ENCODE peak calls at places on chromosomes 7 and 10, in ten cellular contexts. One of them, this sample, is unnamed.

GRCh38 chr7:153414288-153414629 is 637.9 kb upstream of the DPP6 start:
- DNase-seq in NCI-H510A treated with DMSO at 0.1 percent for 48 hours: no peak
- DNase-seq in ecto neural progenitor cell: no peak
- DNase-seq in activated effector memory CD4-positive, alpha-beta T cell treated with anti-CD3 and anti-CD28 coated beads, Interleukin-2, amount 50 U/mL, for 16 hours: no peak
- DNase-seq in activated naive CD4-positive, alpha-beta T cell treated with anti-CD3 and anti-CD28 coated beads, Interleukin-2, amount 10 ng/mL, durations not matched to agents 7 days and 5 days: no peak
- DNase-seq in lower leg skin: no peak
- DNase-seq in C1 segment of cervical spinal cord: no peak
- DNase-seq in activated CD4-positive, alpha-beta T cell treated with anti-CD3 and anti-CD28 coated beads, Interleukin-2, amount 10 ng/mL, durations not matched to agents 7 days and 5 days: no peak
- DNase-seq in effector CD4-positive, alpha-beta T cell: no peak
- DNase-seq in activated T-helper 1 cell treated with Interleukin-2 at 50 U/mL for 16 hours: no peak
- DNase-seq in this sample: no peak

GRCh38 chr10:66717221-66717981 is 208.4 kb upstream of the LRRTM3 start:
- DNase-seq in NCI-H510A treated with DMSO at 0.1 percent for 48 hours: peak
- DNase-seq in ecto neural progenitor cell: no peak
- DNase-seq in activated effector memory CD4-positive, alpha-beta T cell treated with anti-CD3 and anti-CD28 coated beads, Interleukin-2, amount 50 U/mL, for 16 hours: no peak
- DNase-seq in activated naive CD4-positive, alpha-beta T cell treated with anti-CD3 and anti-CD28 coated beads, Interleukin-2, amount 10 ng/mL, durations not matched to agents 7 days and 5 days: no peak
- DNase-seq in lower leg skin: no peak
- DNase-seq in C1 segment of cervical spinal cord: no peak
- DNase-seq in activated CD4-positive, alpha-beta T cell treated with anti-CD3 and anti-CD28 coated beads, Interleukin-2, amount 10 ng/mL, durations not matched to agents 7 days and 5 days: no peak
- DNase-seq in effector CD4-positive, alpha-beta T cell: no peak
- DNase-seq in activated T-helper 1 cell treated with Interleukin-2 at 50 U/mL for 16 hours: no peak
- DNase-seq in this sample: no peak

GRCh38 chr7:57416601-57417358 is 33.2 kb upstream of the ZNF716 start:
- DNase-seq in NCI-H510A treated with DMSO at 0.1 percent for 48 hours: no peak
- DNase-seq in ecto neural progenitor cell: no peak
- DNase-seq in activated effector memory CD4-positive, alpha-beta T cell treated with anti-CD3 and anti-CD28 coated beads, Interleukin-2, amount 50 U/mL, for 16 hours: no peak
- DNase-seq in activated naive CD4-positive, alpha-beta T cell treated with anti-CD3 and anti-CD28 coated beads, Interleukin-2, amount 10 ng/mL, durations not matched to agents 7 days and 5 days: no peak
- DNase-seq in lower leg skin: no peak
- DNase-seq in C1 segment of cervical spinal cord: no peak
- DNase-seq in activated CD4-positive, alpha-beta T cell treated with anti-CD3 and anti-CD28 coated beads, Interleukin-2, amount 10 ng/mL, durations not matched to agents 7 days and 5 days: no peak
- DNase-seq in effector CD4-positive, alpha-beta T cell: no peak
- DNase-seq in activated T-helper 1 cell treated with Interleukin-2 at 50 U/mL for 16 hours: no peak
- DNase-seq in this sample: no peak

GRCh38 chr10:34739915-34740314 is 75.2 kb downstream of the PARD3 start:
- DNase-seq in NCI-H510A treated with DMSO at 0.1 percent for 48 hours: peak
- DNase-seq in ecto neural progenitor cell: peak
- DNase-seq in activated effector memory CD4-positive, alpha-beta T cell treated with anti-CD3 and anti-CD28 coated beads, Interleukin-2, amount 50 U/mL, for 16 hours: no peak
- DNase-seq in activated naive CD4-positive, alpha-beta T cell treated with anti-CD3 and anti-CD28 coated beads, Interleukin-2, amount 10 ng/mL, durations not matched to agents 7 days and 5 days: no peak
- DNase-seq in lower leg skin: no peak
- DNase-seq in C1 segment of cervical spinal cord: no peak
- DNase-seq in activated CD4-positive, alpha-beta T cell treated with anti-CD3 and anti-CD28 coated beads, Interleukin-2, amount 10 ng/mL, durations not matched to agents 7 days and 5 days: no peak
- DNase-seq in effector CD4-positive, alpha-beta T cell: no peak
- DNase-seq in activated T-helper 1 cell treated with Interleukin-2 at 50 U/mL for 16 hours: no peak
- DNase-seq in this sample: peak

GRCh38 chr7:32587431-32587948 is 92.2 kb downstream of the AVL9 start:
- DNase-seq in NCI-H510A treated with DMSO at 0.1 percent for 48 hours: no peak
- DNase-seq in ecto neural progenitor cell: no peak
- DNase-seq in activated effector memory CD4-positive, alpha-beta T cell treated with anti-CD3 and anti-CD28 coated beads, Interleukin-2, amount 50 U/mL, for 16 hours: no peak
- DNase-seq in activated naive CD4-positive, alpha-beta T cell treated with anti-CD3 and anti-CD28 coated beads, Interleukin-2, amount 10 ng/mL, durations not matched to agents 7 days and 5 days: no peak
- DNase-seq in lower leg skin: no peak
- DNase-seq in C1 segment of cervical spinal cord: no peak
- DNase-seq in activated CD4-positive, alpha-beta T cell treated with anti-CD3 and anti-CD28 coated beads, Interleukin-2, amount 10 ng/mL, durations not matched to agents 7 days and 5 days: no peak
- DNase-seq in effector CD4-positive, alpha-beta T cell: no peak
- DNase-seq in activated T-helper 1 cell treated with Interleukin-2 at 50 U/mL for 16 hours: no peak
- DNase-seq in this sample: no peak

GRCh38 chr7:2452074-2452507 is 24.1 kb downstream of the GRIFIN start:
- DNase-seq in NCI-H510A treated with DMSO at 0.1 percent for 48 hours: no peak
- DNase-seq in ecto neural progenitor cell: peak
- DNase-seq in activated effector memory CD4-positive, alpha-beta T cell treated with anti-CD3 and anti-CD28 coated beads, Interleukin-2, amount 50 U/mL, for 16 hours: no peak
- DNase-seq in activated naive CD4-positive, alpha-beta T cell treated with anti-CD3 and anti-CD28 coated beads, Interleukin-2, amount 10 ng/mL, durations not matched to agents 7 days and 5 days: no peak
- DNase-seq in lower leg skin: no peak
- DNase-seq in C1 segment of cervical spinal cord: no peak
- DNase-seq in activated CD4-positive, alpha-beta T cell treated with anti-CD3 and anti-CD28 coated beads, Interleukin-2, amount 10 ng/mL, durations not matched to agents 7 days and 5 days: no peak
- DNase-seq in effector CD4-positive, alpha-beta T cell: no peak
- DNase-seq in activated T-helper 1 cell treated with Interleukin-2 at 50 U/mL for 16 hours: no peak
- DNase-seq in this sample: no peak

GRCh38 chr10:13100349-13101294 is 659 bp downstream of the OPTN start:
- DNase-seq in NCI-H510A treated with DMSO at 0.1 percent for 48 hours: peak
- DNase-seq in ecto neural progenitor cell: no peak
- DNase-seq in activated effector memory CD4-positive, alpha-beta T cell treated with anti-CD3 and anti-CD28 coated beads, Interleukin-2, amount 50 U/mL, for 16 hours: peak
- DNase-seq in activated naive CD4-positive, alpha-beta T cell treated with anti-CD3 and anti-CD28 coated beads, Interleukin-2, amount 10 ng/mL, durations not matched to agents 7 days and 5 days: peak
- DNase-seq in lower leg skin: peak
- DNase-seq in C1 segment of cervical spinal cord: no peak
- DNase-seq in activated CD4-positive, alpha-beta T cell treated with anti-CD3 and anti-CD28 coated beads, Interleukin-2, amount 10 ng/mL, durations not matched to agents 7 days and 5 days: peak
- DNase-seq in effector CD4-positive, alpha-beta T cell: no peak
- DNase-seq in activated T-helper 1 cell treated with Interleukin-2 at 50 U/mL for 16 hours: no peak
- DNase-seq in this sample: no peak

GRCh38 chr10:1050145-1050544 is 1.2 kb upstream of the IDI1 start:
- DNase-seq in NCI-H510A treated with DMSO at 0.1 percent for 48 hours: no peak
- DNase-seq in ecto neural progenitor cell: no peak
- DNase-seq in activated effector memory CD4-positive, alpha-beta T cell treated with anti-CD3 and anti-CD28 coated beads, Interleukin-2, amount 50 U/mL, for 16 hours: peak
- DNase-seq in activated naive CD4-positive, alpha-beta T cell treated with anti-CD3 and anti-CD28 coated beads, Interleukin-2, amount 10 ng/mL, durations not matched to agents 7 days and 5 days: peak
- DNase-seq in lower leg skin: no peak
- DNase-seq in C1 segment of cervical spinal cord: no peak
- DNase-seq in activated CD4-positive, alpha-beta T cell treated with anti-CD3 and anti-CD28 coated beads, Interleukin-2, amount 10 ng/mL, durations not matched to agents 7 days and 5 days: peak
- DNase-seq in effector CD4-positive, alpha-beta T cell: peak
- DNase-seq in activated T-helper 1 cell treated with Interleukin-2 at 50 U/mL for 16 hours: no peak
- DNase-seq in this sample: no peak

GRCh38 chr10:32197423-32197822 is 141.2 kb upstream of the KIF5B start:
- DNase-seq in NCI-H510A treated with DMSO at 0.1 percent for 48 hours: no peak
- DNase-seq in ecto neural progenitor cell: no peak
- DNase-seq in activated effector memory CD4-positive, alpha-beta T cell treated with anti-CD3 and anti-CD28 coated beads, Interleukin-2, amount 50 U/mL, for 16 hours: no peak
- DNase-seq in activated naive CD4-positive, alpha-beta T cell treated with anti-CD3 and anti-CD28 coated beads, Interleukin-2, amount 10 ng/mL, durations not matched to agents 7 days and 5 days: no peak
- DNase-seq in lower leg skin: no peak
- DNase-seq in C1 segment of cervical spinal cord: no peak
- DNase-seq in activated CD4-positive, alpha-beta T cell treated with anti-CD3 and anti-CD28 coated beads, Interleukin-2, amount 10 ng/mL, durations not matched to agents 7 days and 5 days: no peak
- DNase-seq in effector CD4-positive, alpha-beta T cell: no peak
- DNase-seq in activated T-helper 1 cell treated with Interleukin-2 at 50 U/mL for 16 hours: no peak
- DNase-seq in this sample: no peak

GRCh38 chr10:107740962-107741690 is 576.6 kb upstream of the SORCS1 start:
- DNase-seq in NCI-H510A treated with DMSO at 0.1 percent for 48 hours: no peak
- DNase-seq in ecto neural progenitor cell: no peak
- DNase-seq in activated effector memory CD4-positive, alpha-beta T cell treated with anti-CD3 and anti-CD28 coated beads, Interleukin-2, amount 50 U/mL, for 16 hours: no peak
- DNase-seq in activated naive CD4-positive, alpha-beta T cell treated with anti-CD3 and anti-CD28 coated beads, Interleukin-2, amount 10 ng/mL, durations not matched to agents 7 days and 5 days: no peak
- DNase-seq in lower leg skin: no peak
- DNase-seq in C1 segment of cervical spinal cord: no peak
- DNase-seq in activated CD4-positive, alpha-beta T cell treated with anti-CD3 and anti-CD28 coated beads, Interleukin-2, amount 10 ng/mL, durations not matched to agents 7 days and 5 days: no peak
- DNase-seq in effector CD4-positive, alpha-beta T cell: no peak
- DNase-seq in activated T-helper 1 cell treated with Interleukin-2 at 50 U/mL for 16 hours: no peak
- DNase-seq in this sample: no peak

GRCh38 chr7:42947531-42947930 is 15.4 kb downstream of the MRPL32 start:
- DNase-seq in NCI-H510A treated with DMSO at 0.1 percent for 48 hours: no peak
- DNase-seq in ecto neural progenitor cell: no peak
- DNase-seq in activated effector memory CD4-positive, alpha-beta T cell treated with anti-CD3 and anti-CD28 coated beads, Interleukin-2, amount 50 U/mL, for 16 hours: no peak
- DNase-seq in activated naive CD4-positive, alpha-beta T cell treated with anti-CD3 and anti-CD28 coated beads, Interleukin-2, amount 10 ng/mL, durations not matched to agents 7 days and 5 days: no peak
- DNase-seq in lower leg skin: no peak
- DNase-seq in C1 segment of cervical spinal cord: no peak
- DNase-seq in activated CD4-positive, alpha-beta T cell treated with anti-CD3 and anti-CD28 coated beads, Interleukin-2, amount 10 ng/mL, durations not matched to agents 7 days and 5 days: no peak
- DNase-seq in effector CD4-positive, alpha-beta T cell: no peak
- DNase-seq in activated T-helper 1 cell treated with Interleukin-2 at 50 U/mL for 16 hours: no peak
- DNase-seq in this sample: no peak

GRCh38 chr10:32501906-32502305 is 56.0 kb downstream of the CCDC7 start:
- DNase-seq in NCI-H510A treated with DMSO at 0.1 percent for 48 hours: peak
- DNase-seq in ecto neural progenitor cell: no peak
- DNase-seq in activated effector memory CD4-positive, alpha-beta T cell treated with anti-CD3 and anti-CD28 coated beads, Interleukin-2, amount 50 U/mL, for 16 hours: no peak
- DNase-seq in activated naive CD4-positive, alpha-beta T cell treated with anti-CD3 and anti-CD28 coated beads, Interleukin-2, amount 10 ng/mL, durations not matched to agents 7 days and 5 days: no peak
- DNase-seq in lower leg skin: no peak
- DNase-seq in C1 segment of cervical spinal cord: no peak
- DNase-seq in activated CD4-positive, alpha-beta T cell treated with anti-CD3 and anti-CD28 coated beads, Interleukin-2, amount 10 ng/mL, durations not matched to agents 7 days and 5 days: no peak
- DNase-seq in effector CD4-positive, alpha-beta T cell: no peak
- DNase-seq in activated T-helper 1 cell treated with Interleukin-2 at 50 U/mL for 16 hours: no peak
- DNase-seq in this sample: no peak

GRCh38 chr7:73879977-73880681 is 19.2 kb downstream of the TMEM270 start:
- DNase-seq in NCI-H510A treated with DMSO at 0.1 percent for 48 hours: no peak
- DNase-seq in ecto neural progenitor cell: no peak
- DNase-seq in activated effector memory CD4-positive, alpha-beta T cell treated with anti-CD3 and anti-CD28 coated beads, Interleukin-2, amount 50 U/mL, for 16 hours: no peak
- DNase-seq in activated naive CD4-positive, alpha-beta T cell treated with anti-CD3 and anti-CD28 coated beads, Interleukin-2, amount 10 ng/mL, durations not matched to agents 7 days and 5 days: no peak
- DNase-seq in lower leg skin: peak
- DNase-seq in C1 segment of cervical spinal cord: no peak
- DNase-seq in activated CD4-positive, alpha-beta T cell treated with anti-CD3 and anti-CD28 coated beads, Interleukin-2, amount 10 ng/mL, durations not matched to agents 7 days and 5 days: no peak
- DNase-seq in effector CD4-positive, alpha-beta T cell: no peak
- DNase-seq in activated T-helper 1 cell treated with Interleukin-2 at 50 U/mL for 16 hours: no peak
- DNase-seq in this sample: no peak